ENCODE peak calls at places on chromosome 19, in six cellular contexts. T is GM23338, I is GM12892, J is stomach, G is transverse colon, P is HCT116. R is an unnamed sample.

GRCh38 chr19:50772408-50773311 is 2.4 kb downstream of the GPR32 start:
- DNase-seq in I (no peak), P (peak; percentile 48), J (no peak), G (no peak), T (peak; percentile 68), R (no peak)

GRCh38 chr19:29812080-29812880 is 489 bp downstream of the CCNE1 start:
- DNase-seq in T (peak; percentile 35), I (no peak), J (peak; percentile 27), P (no peak), G (peak; percentile 43), R (no peak)

GRCh38 chr19:19061491-19061890 is 2.3 kb upstream of the SLC25A42 start:
- DNase-seq in I (no peak), G (no peak), T (no peak), J (peak; percentile 28), P (no peak), R (no peak)

GRCh38 chr19:50925734-50926133 is 14.5 kb upstream of the KLK4 start:
- DNase-seq in T (no peak), P (no peak), J (no peak), G (no peak), I (no peak), R (no peak)

GRCh38 chr19:20558571-20558970 is 7.0 kb downstream of the ZNF737 start:
- DNase-seq in P (no peak), J (no peak), G (no peak), T (no peak), I (no peak), R (no peak)

GRCh38 chr19:13817615-13818371 is 22.6 kb downstream of the ZSWIM4 start:
- DNase-seq in J (peak; percentile 87), G (peak; percentile 87), T (peak; percentile 99), I (no peak), P (no peak), R (no peak)

GRCh38 chr19:45202637-45203036 is 24.1 kb downstream of the BLOC1S3 start:
- DNase-seq in P (no peak), J (peak; percentile 67), T (no peak), I (no peak), G (no peak), R (no peak)

GRCh38 chr19:51327066-51327985 is 14.6 kb downstream of the VSIG10L start:
- DNase-seq in P (no peak), I (peak; percentile 69), T (peak; percentile 92), J (peak; percentile 28), G (peak; percentile 43), R (no peak)

GRCh38 chr19:6494438-6495036 is 7.6 kb downstream of the TUBB4A start:
- DNase-seq in P (no peak), J (no peak), I (no peak), G (no peak), T (no peak), R (no peak)

GRCh38 chr19:18020212-18021067 is 12.5 kb downstream of the ARRDC2 start:
- DNase-seq in T (no peak), P (no peak), J (peak; percentile 95), I (no peak), G (peak; percentile 75), R (no peak)
- TF ChIP-seq POLR2AphosphoS5 in T (no peak), P (no peak), J (no peak), I (no peak), G (no peak), R (no peak)

GRCh38 chr19:12400618-12401502 is at the start of gene ZNF799:
- DNase-seq in G (peak; percentile 98), P (peak; percentile 94), T (peak; percentile 92), I (peak; percentile 53), J (peak; percentile 99), R (peak; percentile 69)
- TF ChIP-seq POLR2AphosphoS5 in G (peak; percentile 76), P (peak; percentile 64), T (peak; percentile 77), I (no peak), J (peak; percentile 84), R (peak; percentile 72)

DNA sequence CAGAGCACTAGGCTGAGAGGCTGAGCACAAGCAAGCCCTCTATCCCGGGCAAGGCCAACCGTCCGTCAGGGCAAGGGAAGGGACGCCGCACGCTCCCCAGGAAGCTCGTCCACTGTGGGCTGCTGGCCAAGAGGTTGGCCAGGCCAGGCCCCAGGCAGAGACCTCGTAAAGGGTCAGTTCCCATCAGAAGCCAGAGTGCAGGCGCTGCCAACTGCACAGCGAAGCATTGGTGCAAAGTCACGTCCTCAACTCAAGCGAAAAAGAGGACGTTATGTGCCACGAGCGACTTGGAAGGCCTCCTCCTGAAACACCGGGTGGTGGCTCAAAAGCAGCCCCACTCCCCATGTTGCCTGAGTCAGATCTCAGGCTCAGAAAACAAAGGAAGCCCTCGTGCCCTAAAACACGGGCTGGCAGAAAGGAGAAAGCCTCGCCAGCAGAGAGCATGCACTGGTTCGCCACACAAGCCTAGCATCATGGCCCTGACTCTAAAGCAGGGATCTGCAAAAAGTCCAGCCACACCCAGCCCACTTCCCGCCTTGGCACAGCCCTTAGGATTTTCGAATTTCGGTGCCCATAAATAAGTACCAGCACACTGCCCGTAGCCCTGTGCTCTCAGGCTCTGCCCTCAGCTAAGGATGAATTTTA is 4.7 kb downstream of the AKAP8 start:
- DNase-seq in J (no peak), I (no peak), P (no peak), T (no peak), G (no peak), R (no peak)
- TF ChIP-seq POLR2AphosphoS5 in J (no peak), I (no peak), P (no peak), T (no peak), G (no peak), R (no peak)

GRCh38 chr19:57653689-57654088 is 15.0 kb upstream of the ZSCAN4 start:
- DNase-seq in I (no peak), G (no peak), J (no peak), P (no peak), T (no peak), R (no peak)

GRCh38 chr19:57656346-57656745 is 12.4 kb upstream of the ZSCAN4 start:
- DNase-seq in P (no peak), J (no peak), G (no peak), I (no peak), T (no peak), R (no peak)

GRCh38 chr19:57651654-57651996 is 17.1 kb upstream of the ZSCAN4 start:
- DNase-seq in J (no peak), P (no peak), I (no peak), T (peak; percentile 62), G (no peak), R (no peak)

GRCh38 chr19:57655443-57655842 is 13.3 kb upstream of the ZSCAN4 start:
- DNase-seq in G (no peak), T (no peak), J (no peak), P (no peak), I (no peak), R (no peak)
- TF ChIP-seq POLR2AphosphoS5 in G (no peak), T (no peak), J (no peak), P (no peak), I (no peak), R (no peak)

DNA sequence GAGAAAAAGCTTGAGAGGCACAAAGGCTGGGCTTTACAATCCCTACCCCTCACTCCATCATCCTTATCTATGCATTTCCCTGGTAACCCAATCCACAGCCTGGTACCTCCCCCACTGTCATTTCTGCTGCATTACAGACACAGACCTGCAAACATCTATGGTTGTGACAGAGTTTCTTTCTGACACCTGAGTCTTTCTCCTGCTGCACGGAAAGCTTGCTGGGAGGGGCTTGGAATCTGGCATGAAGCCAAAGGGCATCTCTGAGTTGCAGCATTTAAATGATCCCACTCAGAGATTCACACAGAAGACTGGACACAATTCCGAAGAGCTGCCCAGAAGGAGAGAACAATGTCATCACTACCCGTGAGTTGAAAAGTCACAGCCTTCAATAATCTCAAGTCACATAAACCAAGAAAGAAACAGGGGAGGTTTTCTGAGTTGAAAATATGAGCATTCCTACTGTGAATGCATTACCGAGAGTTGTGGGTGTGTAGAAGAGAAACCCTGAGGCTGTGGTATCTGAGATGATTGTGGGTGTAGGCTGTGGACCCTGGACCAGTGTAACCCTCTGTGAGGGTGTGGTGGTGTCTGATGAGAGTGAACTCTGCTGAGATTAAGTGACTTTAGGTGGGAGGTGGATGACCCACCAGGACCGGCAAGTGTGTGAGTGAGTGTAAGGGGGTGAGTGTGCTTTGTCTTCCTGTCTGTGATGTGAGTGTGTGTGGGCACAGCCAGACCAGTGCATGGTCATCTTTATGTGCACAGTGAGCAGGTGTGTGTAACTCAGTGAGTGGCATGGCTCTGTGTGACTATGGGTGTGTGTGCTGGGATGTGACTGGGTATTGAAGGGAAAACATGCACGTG is at the start of gene LGALS14:
- DNase-seq in J (no peak), P (no peak), I (no peak), G (no peak), T (no peak), R (no peak)
- TF ChIP-seq POLR2AphosphoS5 in J (no peak), P (no peak), I (no peak), G (no peak), T (no peak), R (no peak)

GRCh38 chr19:58350001-58350801 is 3.1 kb downstream of the A1BG start:
- DNase-seq in I (no peak), T (peak; percentile 53), P (no peak), G (no peak), J (no peak), R (no peak)

GRCh38 chr19:58345558-58345957 is 7.7 kb downstream of the A1BG start:
- DNase-seq in T (no peak), G (no peak), J (no peak), P (no peak), I (no peak), R (no peak)

GRCh38 chr19:58350871-58351557 is 2.3 kb downstream of the A1BG start:
- DNase-seq in J (no peak), T (no peak), P (no peak), G (no peak), I (no peak), R (no peak)

GRCh38 chr19:58349590-58349989 is 3.7 kb downstream of the A1BG start:
- DNase-seq in I (no peak), G (no peak), J (no peak), T (no peak), P (no peak), R (no peak)

DNA sequence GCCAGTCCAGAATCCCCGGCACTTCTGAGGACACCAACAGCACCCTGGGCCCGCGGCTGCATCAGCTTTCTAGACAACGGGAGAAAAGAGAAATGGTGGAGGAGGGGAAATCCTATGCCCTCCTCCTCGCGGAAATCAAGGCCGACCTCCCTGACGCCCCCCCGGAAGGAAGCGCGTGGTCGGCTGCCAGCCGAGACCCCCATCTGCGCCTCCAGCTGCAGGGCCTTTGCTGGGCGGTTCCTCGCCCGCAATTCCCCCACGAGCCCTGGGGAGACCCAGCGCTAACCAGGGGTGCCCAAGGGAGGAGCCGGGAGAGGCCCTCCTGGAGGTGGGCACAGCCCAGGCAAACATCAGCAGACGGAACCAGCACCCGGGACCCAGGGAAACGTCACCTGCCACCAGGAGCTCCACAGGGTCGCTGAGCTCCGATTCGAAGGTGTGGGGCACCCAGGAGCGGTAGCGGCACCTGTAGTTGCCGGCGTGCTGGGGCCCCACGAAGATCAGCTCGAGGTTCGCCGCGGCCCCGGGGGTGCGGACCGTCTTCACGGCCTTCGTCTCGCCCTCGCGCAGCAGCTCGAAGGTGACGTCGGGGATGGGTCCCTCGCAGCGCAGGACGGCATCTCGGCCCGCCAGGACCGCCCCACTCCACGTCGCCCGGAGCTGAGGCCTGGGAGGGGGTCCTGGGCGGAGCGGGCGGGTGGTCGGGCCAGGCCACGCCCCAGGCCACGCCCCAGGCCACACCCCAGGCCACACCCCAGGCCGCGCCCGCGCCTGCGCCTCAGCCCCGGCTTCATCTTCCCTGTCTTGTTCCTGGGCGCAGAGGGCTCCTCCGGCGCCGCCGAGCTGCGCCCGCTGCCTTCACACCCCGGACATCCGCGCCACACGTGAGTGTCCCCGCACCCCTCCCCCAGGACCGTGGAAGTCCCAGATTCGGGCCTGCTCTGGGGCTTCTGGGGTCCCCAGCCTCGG is 6.0 kb downstream of the A1BG start:
- DNase-seq in J (peak; percentile 54), I (peak; percentile 92), P (no peak), G (peak; percentile 69), T (peak; percentile 81), R (no peak)
- TF ChIP-seq POLR2AphosphoS5 in J (peak; percentile 25), I (no peak), P (no peak), G (no peak), T (peak; percentile 76), R (no peak)